ENCODE peak calls at places on chromosome 21, in nine cellular contexts. D is fibroblast of pulmonary artery; V is tibial nerve; C is transverse colon; Q is CD4-positive, alpha-beta memory T cell; H is cardiac fibroblast; Z is AG09309; N is CD4-positive, CD25-positive, alpha-beta regulatory T cell; U is AG10803. G is an unnamed sample.

GRCh38 chr21:19621837-19622496 is 1218.4 kb upstream of the TMPRSS15 start:
- DNase-seq in Z (no peak), Q (no peak), N (no peak), H (no peak), C (no peak), D (no peak), U (no peak), V (no peak), G (no peak)

GRCh38 chr21:25506887-25507286 is 100.4 kb downstream of the MRPL39 start:
- DNase-seq in U (peak; percentile 50), Z (no peak), H (no peak), C (no peak), V (no peak), Q (no peak), D (peak; percentile 6), N (no peak), G (no peak)

GRCh38 chr21:34669149-34669879 is 520 bp downstream of the CLIC6 start:
- DNase-seq in C (peak; percentile 23), D (no peak), N (no peak), V (no peak), U (no peak), Z (no peak), H (no peak), Q (no peak), G (no peak)

GRCh38 chr21:32348604-32349332 is 44.0 kb downstream of the URB1 start:
- DNase-seq in D (no peak), H (no peak), Q (no peak), V (no peak), Z (no peak), N (no peak), C (no peak), U (no peak), G (no peak)

GRCh38 chr21:14453339-14453738 is 70.4 kb upstream of the HSPA13 start:
- DNase-seq in N (no peak), Z (no peak), D (no peak), C (no peak), Q (no peak), U (no peak), V (no peak), H (no peak), G (no peak)

GRCh38 chr21:18725653-18726052 is 322.1 kb upstream of the TMPRSS15 start:
- DNase-seq in D (no peak), N (no peak), H (no peak), Q (no peak), Z (no peak), U (no peak), C (no peak), V (no peak), G (no peak)

GRCh38 chr21:34342476-34342875 is 21.3 kb upstream of the KCNE2 start:
- DNase-seq in V (no peak), D (no peak), U (no peak), Q (no peak), C (no peak), N (no peak), Z (no peak), H (no peak), G (no peak)

GRCh38 chr21:14243877-14244276 is 27.9 kb downstream of the RBM11 start:
- DNase-seq in D (no peak), H (no peak), Z (no peak), N (no peak), C (no peak), U (no peak), Q (no peak), V (no peak), G (no peak)

GRCh38 chr21:15140321-15141019 is 75.7 kb upstream of the NRIP1 start:
- DNase-seq in Q (no peak), D (no peak), U (no peak), H (peak; percentile 16), V (no peak), Z (no peak), C (peak; percentile 89), N (no peak), G (no peak)

GRCh38 chr21:36756527-36756926 is 57.6 kb downstream of the SIM2 start:
- DNase-seq in N (no peak), V (no peak), H (no peak), U (peak; percentile 28), C (no peak), D (no peak), Q (no peak), Z (no peak), G (no peak)

GRCh38 chr21:31576428-31576827 is 83.1 kb upstream of the SOD1 start:
- DNase-seq in V (no peak), C (no peak), Z (no peak), N (no peak), H (peak; percentile 29), U (no peak), Q (no peak), D (peak; percentile 44), G (no peak)

DNA sequence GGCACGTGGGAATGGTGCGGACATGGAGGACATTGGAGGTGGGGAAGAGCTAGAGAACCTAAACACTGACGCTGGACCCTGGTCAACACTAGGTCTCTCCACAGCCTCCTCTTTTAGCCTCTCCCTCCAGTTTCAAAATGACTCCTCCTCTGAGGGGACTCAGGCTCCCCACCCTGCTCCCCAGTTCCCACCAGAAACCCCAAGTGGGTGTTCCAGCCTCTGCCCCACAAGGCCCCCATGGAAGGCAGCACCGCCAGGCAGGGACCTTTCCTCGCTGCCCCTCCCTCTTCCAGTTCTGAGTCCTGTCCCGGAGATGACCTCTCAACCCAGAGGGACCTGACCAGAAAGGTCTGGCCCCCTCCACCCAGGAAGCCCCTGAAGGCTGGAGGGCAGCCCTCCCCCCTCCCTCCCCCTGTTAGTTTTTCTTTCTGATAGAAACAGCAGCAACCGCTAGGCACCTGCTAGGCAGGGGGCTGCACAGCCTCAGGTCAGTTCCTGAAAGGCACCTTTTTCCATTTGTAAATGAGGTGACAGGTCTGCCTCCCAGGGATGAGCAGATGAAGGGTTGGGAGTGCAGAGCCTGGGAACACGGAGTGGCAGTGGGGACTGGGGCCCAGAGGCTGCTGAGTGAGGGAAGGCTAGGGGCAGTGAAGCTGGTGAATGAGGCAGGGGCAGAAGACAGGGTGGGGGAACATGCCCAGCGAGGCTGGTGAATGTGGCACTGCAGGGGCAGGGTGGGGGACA is 9.3 kb upstream of the ITGB2 start:
- DNase-seq in C (no peak), D (no peak), Q (no peak), H (no peak), N (no peak), V (no peak), Z (no peak), U (no peak), G (no peak)
- H3K4me3 ChIP-seq in C (no peak overlapping the region), D (no peak overlapping the region), Q (no peak overlapping the region), H (no peak overlapping the region), N (peak overlapping the region; percentile 26), V (no peak overlapping the region), Z (no peak overlapping the region), U (no peak overlapping the region), G (no peak overlapping the region)

GRCh38 chr21:29194342-29194741 is 63.9 kb downstream of the MAP3K7CL start:
- DNase-seq in N (no peak), Q (no peak), Z (no peak), U (peak; percentile 33), H (no peak), V (no peak), D (no peak), C (no peak), G (no peak)
- H3K4me3 ChIP-seq in N (no peak overlapping the region), Q (no peak overlapping the region), Z (no peak overlapping the region), U (no peak overlapping the region), H (no peak overlapping the region), V (no peak overlapping the region), D (no peak overlapping the region), C (no peak overlapping the region), G (no peak overlapping the region)

GRCh38 chr21:41170442-41170841 is 2.5 kb downstream of the BACE2 start:
- DNase-seq in U (peak; percentile 25), N (no peak), V (no peak), H (peak; percentile 51), D (peak; percentile 53), Q (no peak), C (peak; percentile 62), Z (no peak), G (peak; percentile 44)

GRCh38 chr21:41169701-41170100 is 1.7 kb downstream of the BACE2 start:
- DNase-seq in H (peak; percentile 2), D (no peak), C (no peak), N (no peak), V (no peak), Q (no peak), Z (no peak), U (no peak), G (no peak)

GRCh38 chr21:41169258-41169576 is 1.3 kb downstream of the BACE2 start:
- DNase-seq in D (no peak), U (no peak), V (no peak), N (no peak), Z (no peak), C (no peak), Q (no peak), H (no peak), G (no peak)

GRCh38 chr21:41168391-41169257 is 664 bp downstream of the BACE2 start:
- DNase-seq in C (peak; percentile 63), H (peak; percentile 69), Q (no peak), N (no peak), D (peak; percentile 65), U (peak; percentile 66), Z (no peak), V (peak; percentile 38), G (peak; percentile 46)

GRCh38 chr21:41171210-41171609 is 3.2 kb downstream of the BACE2 start:
- DNase-seq in D (peak; percentile 42), V (no peak), C (peak; percentile 43), Q (no peak), U (no peak), N (no peak), H (peak; percentile 24), Z (no peak), G (peak; percentile 63)
- H3K4me3 ChIP-seq in D (no peak overlapping the region), V (no peak overlapping the region), C (no peak overlapping the region), Q (no peak overlapping the region), U (no peak overlapping the region), N (no peak overlapping the region), H (no peak overlapping the region), Z (no peak overlapping the region), G (no peak overlapping the region)

GRCh38 chr21:45076245-45076661 is 1.9 kb downstream of the ADARB1 start:
- DNase-seq in D (peak; percentile 13), H (peak; percentile 22), Z (no peak), Q (no peak), C (no peak), N (no peak), U (peak; percentile 40), V (no peak), G (no peak)
- H3K4me3 ChIP-seq in D (peak overlapping the region; percentile 69), H (peak overlapping the region; percentile 21), Z (peak overlapping the region; percentile 72), Q (peak overlapping the region; percentile 18), C (no peak overlapping the region), N (peak overlapping the region; percentile 82), U (peak overlapping the region; percentile 81), V (no peak overlapping the region), G (peak overlapping the region; percentile 10)

G was measured in lung.